ENCODE peak calls at places on chromosomes 3 and 15, in ten cellular contexts. X is activated CD8-positive, alpha-beta T cell treated with anti-CD3 and anti-CD28 coated beads for 36 hours; G is COR-L47; V is activated CD8-positive, alpha-beta memory T cell treated with anti-CD3 and anti-CD28 coated beads for 1 hour; Z is endothelial cell; W is HT1080; B is T-helper 2 cell; I is heart right ventricle; P is HuH-7; R is ovary. L is an unnamed sample.

GRCh38 chr3:25604107-25604805 is 60.5 kb downstream of the TOP2B start:
- DNase-seq in Z (no peak), V (no peak), G (no peak), R (no peak), B (no peak), X (no peak), P (no peak), I (no peak), W (peak; percentile 90), L (no peak)

GRCh38 chr15:74419432-74419831 is 14.3 kb downstream of the SEMA7A start:
- DNase-seq in I (no peak), R (no peak), B (no peak), W (no peak), P (no peak), V (no peak), X (no peak), G (no peak), Z (no peak), L (no peak)

GRCh38 chr3:180073561-180073960 is 36.8 kb upstream of the PEX5L start:
- DNase-seq in X (no peak), G (no peak), B (no peak), P (no peak), R (no peak), Z (no peak), V (no peak), W (peak; percentile 49), I (no peak), L (no peak)

GRCh38 chr3:908839-909238 is 184.0 kb upstream of the CNTN6 start:
- DNase-seq in Z (no peak), V (no peak), P (no peak), X (no peak), B (no peak), R (no peak), G (no peak), W (peak; percentile 26), I (no peak), L (no peak)

GRCh38 chr3:1571736-1572135 is 478.9 kb downstream of the CNTN6 start:
- DNase-seq in X (no peak), G (no peak), R (no peak), I (no peak), V (no peak), P (no peak), Z (no peak), W (no peak), B (no peak), L (no peak)

GRCh38 chr3:191235331-191236314 is 36.6 kb downstream of the OSTN start:
- DNase-seq in G (no peak), V (no peak), B (no peak), I (no peak), P (no peak), Z (no peak), R (no peak), W (peak; percentile 63), X (no peak), L (no peak)

GRCh38 chr3:194640829-194641228 is 7.6 kb upstream of the TMEM44 start:
- DNase-seq in B (no peak), X (peak; percentile 61), W (no peak), R (no peak), V (no peak), I (no peak), G (no peak), P (no peak), Z (peak; percentile 55), L (no peak)

GRCh38 chr15:70427120-70427519 is 329.4 kb upstream of the TLE3 start:
- DNase-seq in X (no peak), R (no peak), P (peak; percentile 50), Z (no peak), W (no peak), V (no peak), I (no peak), B (no peak), G (no peak), L (no peak)

GRCh38 chr3:184806567-184807271 is 5.2 kb upstream of the VPS8 start:
- DNase-seq in P (no peak), G (no peak), R (no peak), I (no peak), X (no peak), B (no peak), V (no peak), Z (no peak), W (no peak), L (peak; percentile 56)

GRCh38 chr3:106710596-106710995 is 666.6 kb upstream of the CCDC54 start:
- DNase-seq in B (no peak), Z (no peak), X (no peak), I (no peak), V (no peak), G (no peak), P (no peak), R (no peak), W (no peak), L (no peak)

GRCh38 chr3:139518926-139519842 is 20.4 kb downstream of the RBP1 start:
- DNase-seq in B (no peak), I (no peak), R (no peak), G (no peak), V (no peak), W (no peak), X (no peak), P (no peak), Z (no peak), L (no peak)

GRCh38 chr3:113890256-113890900 is 51.8 kb downstream of the GRAMD1C start:
- DNase-seq in X (no peak), P (peak; percentile 84), G (no peak), R (no peak), W (peak; percentile 20), V (no peak), I (no peak), Z (no peak), B (no peak), L (no peak)

GRCh38 chr3:24963762-24964625 is 464.1 kb upstream of the RARB start:
- DNase-seq in P (no peak), G (no peak), I (no peak), B (no peak), W (peak; percentile 5), R (no peak), X (no peak), Z (peak; percentile 15), V (no peak), L (no peak)

GRCh38 chr3:32913790-32914446 is 37.5 kb upstream of the CCR4 start:
- DNase-seq in W (no peak), P (no peak), X (no peak), R (no peak), V (no peak), I (peak; percentile 35), B (no peak), Z (no peak), G (no peak), L (peak; percentile 22)

GRCh38 chr3:154015307-154015706 is 105.9 kb upstream of the ARHGEF26 start:
- DNase-seq in V (no peak), B (no peak), R (no peak), X (no peak), W (no peak), Z (no peak), P (no peak), G (no peak), I (no peak), L (no peak)

GRCh38 chr3:1696654-1697275 is 401.9 kb upstream of the CNTN4 start:
- DNase-seq in V (no peak), W (no peak), B (no peak), G (no peak), Z (no peak), X (no peak), P (no peak), R (no peak), I (no peak), L (no peak)

GRCh38 chr3:104596551-104596950 is 770.2 kb upstream of the ALCAM start:
- DNase-seq in V (no peak), P (peak; percentile 7), Z (peak; percentile 34), B (no peak), G (peak; percentile 89), W (peak; percentile 65), X (peak; percentile 12), R (no peak), I (no peak), L (no peak)

GRCh38 chr3:196514913-196515621 is at the start of gene SMCO1:
- DNase-seq in W (no peak), Z (no peak), G (no peak), V (no peak), R (no peak), I (no peak), P (no peak), X (no peak), B (no peak), L (peak; percentile 36)

GRCh38 chr3:16303037-16303436 is 38.0 kb downstream of the OXNAD1 start:
- DNase-seq in Z (no peak), V (no peak), I (no peak), P (no peak), R (no peak), B (no peak), X (no peak), G (no peak), W (no peak), L (no peak)

GRCh38 chr15:90826886-90827435 is 41.4 kb upstream of the FURIN start:
- DNase-seq in I (no peak), B (no peak), P (no peak), W (no peak), X (no peak), V (no peak), R (no peak), G (no peak), Z (no peak), L (no peak)

GRCh38 chr15:38440353-38441129 is 13.4 kb upstream of the FAM98B start:
- DNase-seq in I (no peak), G (peak; percentile 74), R (peak; percentile 24), X (peak; percentile 70), W (peak; percentile 57), B (no peak), P (peak; percentile 17), Z (peak; percentile 59), V (peak; percentile 17), L (peak; percentile 49)

GRCh38 chr15:63870043-63870394 is 36.3 kb upstream of the HERC1 start:
- DNase-seq in Z (no peak), B (no peak), P (no peak), R (no peak), G (no peak), X (no peak), V (no peak), W (peak; percentile 17), I (no peak), L (no peak)